ENCODE peak calls at places on chromosomes 11 and 22, in ten cellular contexts. One of them, this sample, is unnamed. For H3K36me3, the result is how much of the 10 kb centered on the place peaks cover.

GRCh38 chr22:36293606-36294292 is 40.8 kb downstream of the APOL1 start:
- DNase-seq in Panc1: no peak
- DNase-seq in H1: no peak
- DNase-seq in K562: no peak
- DNase-seq in prostate gland: no peak
- DNase-seq in spleen: peak
- DNase-seq in HepG2: no peak
- DNase-seq in stomach: no peak
- DNase-seq in endothelial cell of umbilical vein: no peak
- DNase-seq in HCT116: no peak
- DNase-seq in this sample: no peak

GRCh38 chr11:15107730-15108515 is 6.8 kb upstream of the INSC start:
- DNase-seq in endothelial cell of umbilical vein: no peak
- DNase-seq in HepG2: no peak
- DNase-seq in stomach: no peak
- DNase-seq in Panc1: no peak
- DNase-seq in spleen: no peak
- DNase-seq in HCT116: no peak
- DNase-seq in H1: no peak
- DNase-seq in K562: no peak
- DNase-seq in prostate gland: no peak
- DNase-seq in this sample: no peak

GRCh38 chr11:94400839-94401772 is at the start of gene GPR83:
- DNase-seq in stomach: no peak
- DNase-seq in H1: no peak
- DNase-seq in HepG2: no peak
- DNase-seq in endothelial cell of umbilical vein: peak
- DNase-seq in K562: no peak
- DNase-seq in Panc1: no peak
- DNase-seq in HCT116: no peak
- DNase-seq in spleen: no peak
- DNase-seq in prostate gland: no peak
- DNase-seq in this sample: no peak

GRCh38 chr22:33923660-33924246 is 3.5 kb upstream of the LARGE1 start:
- DNase-seq in prostate gland: peak
- DNase-seq in H1: no peak
- DNase-seq in K562: peak
- DNase-seq in stomach: peak
- DNase-seq in HCT116: peak
- DNase-seq in endothelial cell of umbilical vein: peak
- DNase-seq in spleen: no peak
- DNase-seq in Panc1: no peak
- DNase-seq in HepG2: peak
- DNase-seq in this sample: peak

GRCh38 chr11:65616575-65617001 is 1.0 kb downstream of the PCNX3 start:
- DNase-seq in HepG2: peak
- DNase-seq in spleen: peak
- DNase-seq in endothelial cell of umbilical vein: no peak
- DNase-seq in stomach: no peak
- DNase-seq in Panc1: no peak
- DNase-seq in K562: peak
- DNase-seq in prostate gland: no peak
- DNase-seq in HCT116: no peak
- DNase-seq in H1: no peak
- DNase-seq in this sample: no peak

GRCh38 chr11:68498903-68499883 is 38.6 kb downstream of the PPP6R3 start:
- DNase-seq in K562: peak
- DNase-seq in HCT116: no peak
- DNase-seq in H1: no peak
- DNase-seq in Panc1: no peak
- DNase-seq in HepG2: no peak
- DNase-seq in prostate gland: no peak
- DNase-seq in endothelial cell of umbilical vein: no peak
- DNase-seq in stomach: no peak
- DNase-seq in spleen: no peak
- DNase-seq in this sample: no peak

GRCh38 chr11:57463596-57464342 is 3.4 kb downstream of the RTN4RL2 start:
- DNase-seq in HCT116: no peak
- DNase-seq in stomach: no peak
- DNase-seq in K562: no peak
- DNase-seq in Panc1: no peak
- DNase-seq in HepG2: no peak
- DNase-seq in prostate gland: no peak
- DNase-seq in endothelial cell of umbilical vein: no peak
- DNase-seq in spleen: no peak
- DNase-seq in H1: no peak
- DNase-seq in this sample: no peak

GRCh38 chr22:23054531-23055257 is 15.6 kb upstream of the GNAZ start:
- DNase-seq in Panc1: no peak
- DNase-seq in HepG2: no peak
- DNase-seq in HCT116: no peak
- DNase-seq in H1: no peak
- DNase-seq in spleen: peak
- DNase-seq in prostate gland: no peak
- DNase-seq in K562: no peak
- DNase-seq in endothelial cell of umbilical vein: no peak
- DNase-seq in stomach: peak
- DNase-seq in this sample: no peak

GRCh38 chr11:119758291-119758690 is 29.3 kb upstream of the NECTIN1 start:
- DNase-seq in K562: no peak
- DNase-seq in stomach: no peak
- DNase-seq in endothelial cell of umbilical vein: no peak
- DNase-seq in Panc1: no peak
- DNase-seq in HepG2: no peak
- DNase-seq in H1: no peak
- DNase-seq in spleen: peak
- DNase-seq in HCT116: no peak
- DNase-seq in prostate gland: no peak
- DNase-seq in this sample: no peak

GRCh38 chr11:1478011-1478410 is 8.6 kb downstream of the MOB2 start:
- DNase-seq in spleen: peak
- DNase-seq in stomach: no peak
- DNase-seq in K562: no peak
- DNase-seq in endothelial cell of umbilical vein: no peak
- DNase-seq in prostate gland: no peak
- DNase-seq in Panc1: no peak
- DNase-seq in HepG2: no peak
- DNase-seq in HCT116: no peak
- DNase-seq in H1: no peak
- DNase-seq in this sample: no peak
- TF ChIP-seq POLR2AphosphoS5 in spleen: peak
- TF ChIP-seq POLR2AphosphoS5 in stomach: no peak
- TF ChIP-seq POLR2AphosphoS5 in K562: no peak
- TF ChIP-seq POLR2AphosphoS5 in endothelial cell of umbilical vein: no peak
- TF ChIP-seq POLR2AphosphoS5 in prostate gland: no peak
- TF ChIP-seq POLR2AphosphoS5 in Panc1: no peak
- TF ChIP-seq POLR2AphosphoS5 in HepG2: no peak
- TF ChIP-seq POLR2AphosphoS5 in HCT116: no peak
- TF ChIP-seq POLR2AphosphoS5 in H1: no peak
- TF ChIP-seq POLR2AphosphoS5 in this sample: no peak

DNA sequence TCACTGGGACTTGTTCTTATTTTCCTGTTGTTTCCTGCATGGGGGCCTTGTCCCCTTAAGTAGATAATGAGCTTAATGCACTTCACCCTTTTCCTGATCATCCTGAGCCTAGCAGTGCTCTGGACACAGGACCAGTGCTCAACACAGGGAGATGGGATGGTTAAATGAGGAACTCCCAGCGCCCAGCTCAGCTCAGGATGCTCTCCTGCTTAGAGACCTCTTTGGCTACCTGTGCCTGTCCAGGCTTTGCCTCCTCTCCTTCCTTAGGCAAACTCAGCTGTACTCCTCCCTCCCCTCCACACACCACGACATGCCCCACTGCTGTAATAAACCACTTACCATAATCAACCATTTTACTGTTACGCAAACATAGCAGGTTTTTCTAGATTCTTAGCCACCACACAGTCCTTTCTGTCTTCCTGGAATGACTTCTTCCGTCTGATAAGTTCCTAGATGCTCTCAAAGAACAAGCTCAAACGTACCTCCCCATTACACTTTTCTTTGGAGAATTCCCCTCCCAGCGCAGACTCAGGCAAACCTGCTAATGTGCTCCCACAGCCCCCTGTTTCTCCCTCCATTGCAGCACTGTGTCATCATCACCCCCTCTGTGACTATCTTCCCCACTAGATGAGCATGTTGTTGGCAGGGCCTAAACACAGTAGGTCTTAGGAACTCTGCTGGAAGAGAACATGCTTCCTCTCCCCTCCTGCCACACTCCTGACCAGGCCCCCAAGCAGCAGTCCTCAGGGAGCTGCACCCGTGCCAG is 113.6 kb downstream of the MICAL2 start:
- DNase-seq in prostate gland: peak
- DNase-seq in HepG2: no peak
- DNase-seq in K562: no peak
- DNase-seq in HCT116: no peak
- DNase-seq in endothelial cell of umbilical vein: no peak
- DNase-seq in spleen: no peak
- DNase-seq in H1: no peak
- DNase-seq in Panc1: no peak
- DNase-seq in stomach: no peak
- DNase-seq in this sample: peak
- H3K36me3 ChIP-seq in prostate gland: under half
- H3K36me3 ChIP-seq in HepG2: under half
- H3K36me3 ChIP-seq in K562: half or more
- H3K36me3 ChIP-seq in HCT116: under half
- H3K36me3 ChIP-seq in endothelial cell of umbilical vein: under half
- H3K36me3 ChIP-seq in spleen: under half
- H3K36me3 ChIP-seq in H1: under half
- H3K36me3 ChIP-seq in Panc1: under half
- H3K36me3 ChIP-seq in stomach: half or more
- H3K36me3 ChIP-seq in this sample: under half

GRCh38 chr22:44187652-44188230 is 7.0 kb downstream of the PARVG start:
- DNase-seq in endothelial cell of umbilical vein: no peak
- DNase-seq in stomach: no peak
- DNase-seq in Panc1: no peak
- DNase-seq in H1: no peak
- DNase-seq in prostate gland: no peak
- DNase-seq in HepG2: no peak
- DNase-seq in K562: no peak
- DNase-seq in HCT116: no peak
- DNase-seq in spleen: no peak
- DNase-seq in this sample: no peak
- TF ChIP-seq POLR2AphosphoS5 in endothelial cell of umbilical vein: no peak
- TF ChIP-seq POLR2AphosphoS5 in stomach: no peak
- TF ChIP-seq POLR2AphosphoS5 in Panc1: no peak
- TF ChIP-seq POLR2AphosphoS5 in H1: no peak
- TF ChIP-seq POLR2AphosphoS5 in prostate gland: no peak
- TF ChIP-seq POLR2AphosphoS5 in HepG2: no peak
- TF ChIP-seq POLR2AphosphoS5 in K562: no peak
- TF ChIP-seq POLR2AphosphoS5 in HCT116: no peak
- TF ChIP-seq POLR2AphosphoS5 in spleen: peak
- TF ChIP-seq POLR2AphosphoS5 in this sample: no peak

DNA sequence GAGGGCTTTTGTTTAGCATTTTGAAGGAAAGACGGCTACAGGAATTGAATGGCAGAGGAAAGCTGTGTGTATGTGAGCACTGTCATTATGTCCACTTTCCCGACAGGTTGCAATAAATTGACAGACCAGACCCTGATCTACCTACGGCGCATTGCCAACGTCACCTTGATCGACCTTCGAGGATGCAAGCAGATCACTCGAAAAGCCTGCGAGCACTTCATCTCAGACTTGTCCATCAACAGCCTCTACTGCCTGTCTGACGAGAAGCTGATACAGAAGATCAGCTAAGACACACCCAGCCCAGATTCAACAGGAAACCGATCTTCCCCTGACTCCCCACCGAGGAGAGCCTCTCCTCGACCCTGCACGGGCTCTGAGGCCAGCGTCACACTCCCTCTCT is 11.5 kb upstream of the GRK2 start:
- DNase-seq in spleen: no peak
- DNase-seq in H1: no peak
- DNase-seq in Panc1: no peak
- DNase-seq in HepG2: no peak
- DNase-seq in K562: no peak
- DNase-seq in prostate gland: no peak
- DNase-seq in HCT116: no peak
- DNase-seq in endothelial cell of umbilical vein: no peak
- DNase-seq in stomach: no peak
- DNase-seq in this sample: no peak
- H3K36me3 ChIP-seq in spleen: half or more
- H3K36me3 ChIP-seq in H1: half or more
- H3K36me3 ChIP-seq in Panc1: under half
- H3K36me3 ChIP-seq in HepG2: half or more
- H3K36me3 ChIP-seq in K562: half or more
- H3K36me3 ChIP-seq in prostate gland: under half
- H3K36me3 ChIP-seq in HCT116: half or more
- H3K36me3 ChIP-seq in endothelial cell of umbilical vein: half or more
- H3K36me3 ChIP-seq in stomach: half or more
- H3K36me3 ChIP-seq in this sample: under half

DNA sequence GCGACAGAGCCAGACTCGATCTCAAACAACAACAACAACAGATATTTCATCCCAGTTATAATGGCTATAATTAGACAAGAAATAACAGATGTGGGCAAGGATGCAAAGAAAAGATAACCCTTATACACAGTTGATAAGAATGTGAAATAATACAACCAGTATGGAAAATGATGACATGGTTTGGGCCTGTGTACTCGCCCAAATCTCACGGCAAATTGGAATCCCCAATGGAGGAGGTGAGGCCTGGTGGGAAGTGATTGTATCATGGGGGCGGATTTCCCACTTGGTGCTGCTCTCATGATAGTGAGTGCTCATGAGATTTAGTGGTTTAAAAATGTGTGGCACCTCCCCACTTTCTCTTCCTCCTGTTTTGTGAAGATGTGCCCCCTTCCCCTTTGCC is 104.1 kb downstream of the C11orf87 start:
- DNase-seq in HepG2: no peak
- DNase-seq in HCT116: no peak
- DNase-seq in K562: no peak
- DNase-seq in spleen: no peak
- DNase-seq in endothelial cell of umbilical vein: no peak
- DNase-seq in Panc1: no peak
- DNase-seq in stomach: no peak
- DNase-seq in prostate gland: no peak
- DNase-seq in H1: no peak
- DNase-seq in this sample: no peak
- TF ChIP-seq POLR2AphosphoS5 in HepG2: no peak
- TF ChIP-seq POLR2AphosphoS5 in HCT116: no peak
- TF ChIP-seq POLR2AphosphoS5 in K562: no peak
- TF ChIP-seq POLR2AphosphoS5 in spleen: no peak
- TF ChIP-seq POLR2AphosphoS5 in endothelial cell of umbilical vein: no peak
- TF ChIP-seq POLR2AphosphoS5 in Panc1: no peak
- TF ChIP-seq POLR2AphosphoS5 in stomach: no peak
- TF ChIP-seq POLR2AphosphoS5 in prostate gland: no peak
- TF ChIP-seq POLR2AphosphoS5 in H1: no peak
- TF ChIP-seq POLR2AphosphoS5 in this sample: no peak